ENCODE peak calls at places on chromosomes 3 and 15, in four cellular contexts. F, Y, T and X are unnamed samples.

GRCh38 chr15:73930371-73930770 is 4.1 kb downstream of the LOXL1 start:
- DNase-seq in T (no peak), F (no peak), Y (no peak), X (no peak)

GRCh38 chr3:123317716-123318115 is 116.0 kb downstream of the SEC22A start:
- DNase-seq in Y (no peak), F (no peak), T (no peak), X (no peak)

GRCh38 chr3:14988988-14989394 is 41.6 kb downstream of the NR2C2 start:
- DNase-seq in Y (no peak), T (peak; percentile 67), F (no peak), X (peak; percentile 94)

GRCh38 chr3:107218864-107219269 is 158.4 kb upstream of the CCDC54 start:
- DNase-seq in Y (no peak), F (no peak), T (no peak), X (no peak)

GRCh38 chr3:9916346-9916733 is 558 bp upstream of the IL17RC start:
- DNase-seq in Y (no peak), F (no peak), T (no peak), X (no peak)

GRCh38 chr3:65342084-65342683 is 654.4 kb upstream of the ADAMTS9 start:
- DNase-seq in F (peak; percentile 65), T (no peak), Y (peak; percentile 68), X (peak; percentile 60)

GRCh38 chr3:150922611-150923010 is 17.4 kb upstream of the MINDY4B start:
- DNase-seq in Y (peak; percentile 36), F (peak; percentile 49), T (no peak), X (no peak)

GRCh38 chr3:64242435-64242834 is 17.2 kb upstream of the PRICKLE2 start:
- DNase-seq in T (no peak), F (peak; percentile 82), Y (no peak), X (no peak)

GRCh38 chr3:48268381-48268935 is 27.6 kb downstream of the ZNF589 start:
- DNase-seq in F (peak; percentile 53), Y (no peak), T (no peak), X (no peak)

GRCh38 chr3:111669926-111670630 is 74.9 kb upstream of the ZBED2 start:
- DNase-seq in T (no peak), F (no peak), Y (no peak), X (no peak)

GRCh38 chr3:58124387-58124786 is 86.4 kb downstream of the DNASE1L3 start:
- DNase-seq in Y (no peak), F (no peak), T (no peak), X (no peak)

GRCh38 chr15:77836116-77836798 is 203.5 kb upstream of the LINGO1 start:
- DNase-seq in F (peak; percentile 28), T (no peak), Y (peak; percentile 34), X (peak; percentile 36)

GRCh38 chr3:67947808-67948508 is 293.5 kb upstream of the SUCLG2 start:
- DNase-seq in T (no peak), Y (peak; percentile 25), F (peak; percentile 74), X (peak; percentile 5)

GRCh38 chr3:76383781-76384180 is 598.4 kb upstream of the ZNF717 start:
- DNase-seq in Y (no peak), T (no peak), F (no peak), X (peak; percentile 54)

DNA sequence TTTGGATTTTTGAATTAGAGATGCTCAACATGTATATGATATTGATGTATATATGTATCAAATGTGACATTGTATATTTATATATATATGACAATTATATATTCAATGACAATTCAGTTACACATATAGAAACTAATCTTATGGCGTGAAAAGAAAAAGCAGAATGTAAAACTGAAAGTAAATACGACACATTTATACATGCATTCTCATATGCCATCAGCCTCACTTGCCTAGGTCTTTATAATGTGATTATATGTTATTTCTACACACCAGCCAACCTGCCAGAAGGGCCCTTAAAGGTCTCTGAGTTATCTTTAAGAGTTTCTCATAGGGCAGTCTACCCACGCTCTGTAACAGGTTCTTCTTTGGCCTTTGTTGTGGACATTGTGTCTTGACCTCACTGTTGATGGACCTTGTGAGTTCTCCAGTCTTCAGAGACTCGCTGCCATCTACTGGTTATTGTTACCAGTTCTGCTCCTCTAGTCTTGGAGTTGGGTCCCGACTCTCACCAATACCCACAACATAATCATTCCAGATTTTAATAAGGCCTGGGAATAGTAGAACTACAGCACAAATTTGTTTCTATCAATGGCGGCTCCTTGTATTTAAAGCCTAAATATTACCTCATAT is 371.5 kb upstream of the GOLIM4 start:
- DNase-seq in T (no peak), Y (no peak), F (no peak), X (peak; percentile 71)
- TF ChIP-seq CTCF in T (no peak), Y (peak; percentile 22), F (no peak), X (peak; percentile 28)

GRCh38 chr15:38260077-38260476 is 7.4 kb downstream of the SPRED1 start:
- DNase-seq in F (no peak), Y (no peak), T (no peak), X (no peak)
- TF ChIP-seq CTCF in F (no peak), Y (no peak), T (no peak), X (no peak)

GRCh38 chr3:100630664-100631063 is 21.3 kb downstream of the ADGRG7 start:
- DNase-seq in Y (no peak), T (no peak), F (no peak), X (no peak)

GRCh38 chr3:100629728-100630127 is 20.3 kb downstream of the ADGRG7 start:
- DNase-seq in F (no peak), T (no peak), Y (no peak), X (no peak)

GRCh38 chr3:100637197-100637631 is 27.8 kb downstream of the ADGRG7 start:
- DNase-seq in F (no peak), Y (no peak), T (no peak), X (no peak)

GRCh38 chr3:100635273-100635701 is 25.9 kb downstream of the ADGRG7 start:
- DNase-seq in F (peak; percentile 87), Y (no peak), T (no peak), X (no peak)

GRCh38 chr3:100634493-100635272 is 25.3 kb downstream of the ADGRG7 start:
- DNase-seq in Y (peak; percentile 3), F (peak; percentile 84), T (no peak), X (peak; percentile 62)
- TF ChIP-seq CTCF in Y (no peak), F (no peak), T (no peak), X (no peak)

DNA sequence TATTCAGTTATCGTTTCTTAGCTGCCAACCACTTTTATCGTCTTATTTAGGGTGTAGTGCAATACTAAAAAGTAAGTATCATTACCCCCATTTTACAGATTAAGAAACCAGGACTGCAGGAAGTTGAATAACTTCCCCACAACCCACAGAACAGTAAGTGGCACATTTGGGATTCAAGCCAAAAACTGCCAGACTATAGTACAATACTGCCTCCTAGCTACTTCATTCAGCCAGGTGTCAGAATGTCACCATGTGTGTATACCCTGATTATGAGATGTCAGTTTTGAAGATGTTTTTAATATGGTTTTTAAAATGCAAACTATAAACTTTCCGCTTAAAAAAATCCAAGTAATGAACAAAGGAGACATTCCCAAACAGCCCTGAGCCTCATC is 74.2 kb upstream of the PROK2 start:
- DNase-seq in F (no peak), T (no peak), Y (no peak), X (peak; percentile 22)
- TF ChIP-seq CTCF in F (no peak), T (no peak), Y (no peak), X (peak; percentile 20)

DNA sequence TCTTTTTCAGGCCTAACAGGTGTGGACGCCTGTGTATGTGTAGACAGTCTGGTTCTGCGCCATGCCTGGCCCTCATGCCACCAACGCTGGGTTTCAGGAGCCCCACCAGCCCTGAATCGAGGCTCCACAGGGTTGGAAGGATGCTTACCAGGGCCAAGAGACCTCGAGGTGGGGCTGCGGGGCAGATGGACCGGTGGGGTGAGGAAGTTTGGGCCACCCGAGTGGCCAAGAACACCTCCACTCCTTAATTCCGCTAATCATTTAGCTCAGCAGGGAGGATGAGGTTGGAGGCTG is 6.0 kb upstream of the ONECUT1 start:
- DNase-seq in Y (no peak), F (no peak), T (no peak), X (no peak)
- TF ChIP-seq CTCF in Y (no peak), F (no peak), T (no peak), X (no peak)